ENCODE peak calls at places on chromosomes 3 and 15, in five cellular contexts. One of them, this sample, is unnamed.

GRCh38 chr3:119240101-119240581 is 537 bp downstream of the B4GALT4 start:
- DNase-seq in A549: peak
- DNase-seq in endothelial cell: peak
- DNase-seq in left lung: no peak
- DNase-seq in spleen: no peak
- DNase-seq in this sample: peak

GRCh38 chr15:29740692-29741311 is 81.5 kb downstream of the TJP1 start:
- DNase-seq in A549: peak
- DNase-seq in endothelial cell: no peak
- DNase-seq in left lung: no peak
- DNase-seq in spleen: no peak
- DNase-seq in this sample: no peak

GRCh38 chr3:67526246-67526645 is 128.2 kb downstream of the SUCLG2 start:
- DNase-seq in A549: no peak
- DNase-seq in endothelial cell: no peak
- DNase-seq in left lung: no peak
- DNase-seq in spleen: no peak
- DNase-seq in this sample: no peak

GRCh38 chr3:48459331-48459730 is 12.8 kb downstream of the ATRIP start:
- DNase-seq in A549: no peak
- DNase-seq in endothelial cell: no peak
- DNase-seq in left lung: no peak
- DNase-seq in spleen: peak
- DNase-seq in this sample: no peak

GRCh38 chr15:97672586-97672985 is 287.9 kb upstream of the ARRDC4 start:
- DNase-seq in A549: no peak
- DNase-seq in endothelial cell: no peak
- DNase-seq in left lung: no peak
- DNase-seq in spleen: no peak
- DNase-seq in this sample: no peak

GRCh38 chr3:120145498-120146285 is 51.4 kb upstream of the GSK3B start:
- DNase-seq in A549: peak
- DNase-seq in endothelial cell: no peak
- DNase-seq in left lung: no peak
- DNase-seq in spleen: no peak
- DNase-seq in this sample: peak

GRCh38 chr3:190694335-190695001 is 168.0 kb downstream of the GMNC start:
- DNase-seq in A549: no peak
- DNase-seq in endothelial cell: no peak
- DNase-seq in left lung: no peak
- DNase-seq in spleen: no peak
- DNase-seq in this sample: no peak

GRCh38 chr3:31157893-31158620 is 263.6 kb upstream of the GADL1 start:
- DNase-seq in A549: no peak
- DNase-seq in endothelial cell: no peak
- DNase-seq in left lung: no peak
- DNase-seq in spleen: no peak
- DNase-seq in this sample: no peak

GRCh38 chr3:177314897-177315296 is 117.6 kb upstream of the TBL1XR1 start:
- DNase-seq in A549: no peak
- DNase-seq in endothelial cell: no peak
- DNase-seq in left lung: no peak
- DNase-seq in spleen: no peak
- DNase-seq in this sample: peak

GRCh38 chr3:15198686-15199085 is 7.4 kb upstream of the CAPN7 start:
- DNase-seq in A549: no peak
- DNase-seq in endothelial cell: no peak
- DNase-seq in left lung: no peak
- DNase-seq in spleen: no peak
- DNase-seq in this sample: no peak

GRCh38 chr3:133930341-133930933 is 34.8 kb upstream of the RAB6B start:
- DNase-seq in A549: peak
- DNase-seq in endothelial cell: no peak
- DNase-seq in left lung: no peak
- DNase-seq in spleen: peak
- DNase-seq in this sample: peak

GRCh38 chr3:30347679-30348216 is 258.7 kb upstream of the TGFBR2 start:
- DNase-seq in A549: no peak
- DNase-seq in endothelial cell: no peak
- DNase-seq in left lung: no peak
- DNase-seq in spleen: no peak
- DNase-seq in this sample: peak

GRCh38 chr3:160245261-160245800 is 20.1 kb downstream of the C3orf80 start:
- DNase-seq in A549: no peak
- DNase-seq in endothelial cell: no peak
- DNase-seq in left lung: no peak
- DNase-seq in spleen: no peak
- DNase-seq in this sample: no peak

GRCh38 chr15:69999392-70000085 is 98.2 kb downstream of the TLE3 start:
- DNase-seq in A549: no peak
- DNase-seq in endothelial cell: no peak
- DNase-seq in left lung: no peak
- DNase-seq in spleen: peak
- DNase-seq in this sample: no peak

GRCh38 chr15:100559330-100559729 is 30.6 kb upstream of the CERS3 start:
- DNase-seq in A549: peak
- DNase-seq in endothelial cell: no peak
- DNase-seq in left lung: no peak
- DNase-seq in spleen: no peak
- DNase-seq in this sample: no peak

GRCh38 chr15:54353726-54354125 is 375.5 kb downstream of the UNC13C start:
- DNase-seq in A549: no peak
- DNase-seq in endothelial cell: no peak
- DNase-seq in left lung: no peak
- DNase-seq in spleen: no peak
- DNase-seq in this sample: no peak

GRCh38 chr15:33016405-33017024 is 178.0 kb downstream of the FMN1 start:
- DNase-seq in A549: no peak
- DNase-seq in endothelial cell: no peak
- DNase-seq in left lung: no peak
- DNase-seq in spleen: no peak
- DNase-seq in this sample: no peak

GRCh38 chr15:99682455-99682854 is 50.8 kb downstream of the LYSMD4 start:
- DNase-seq in A549: peak
- DNase-seq in endothelial cell: no peak
- DNase-seq in left lung: no peak
- DNase-seq in spleen: no peak
- DNase-seq in this sample: no peak

GRCh38 chr15:70566989-70567388 is 196.4 kb downstream of the UACA start:
- DNase-seq in A549: no peak
- DNase-seq in endothelial cell: no peak
- DNase-seq in left lung: no peak
- DNase-seq in spleen: no peak
- DNase-seq in this sample: no peak

GRCh38 chr15:58931985-58932384 is 1.5 kb downstream of the SLTM start:
- DNase-seq in A549: peak
- DNase-seq in endothelial cell: no peak
- DNase-seq in left lung: no peak
- DNase-seq in spleen: no peak
- DNase-seq in this sample: peak

GRCh38 chr3:42996633-42997075 is 17.5 kb downstream of the GASK1A start:
- DNase-seq in A549: no peak
- DNase-seq in endothelial cell: no peak
- DNase-seq in left lung: no peak
- DNase-seq in spleen: no peak
- DNase-seq in this sample: no peak

GRCh38 chr3:60758169-60758568 is 493.1 kb downstream of the FHIT start:
- DNase-seq in A549: no peak
- DNase-seq in endothelial cell: no peak
- DNase-seq in left lung: no peak
- DNase-seq in spleen: no peak
- DNase-seq in this sample: no peak

GRCh38 chr3:126351771-126352475 is 5.3 kb downstream of the KLF15 start:
- DNase-seq in A549: no peak
- DNase-seq in endothelial cell: no peak
- DNase-seq in left lung: peak
- DNase-seq in spleen: peak
- DNase-seq in this sample: no peak

GRCh38 chr3:66860771-66861170 is 137.3 kb upstream of the KBTBD8 start:
- DNase-seq in A549: no peak
- DNase-seq in endothelial cell: no peak
- DNase-seq in left lung: no peak
- DNase-seq in spleen: no peak
- DNase-seq in this sample: no peak

GRCh38 chr3:126952983-126953660 is 29.8 kb upstream of the PLXNA1 start:
- DNase-seq in A549: no peak
- DNase-seq in endothelial cell: no peak
- DNase-seq in left lung: peak
- DNase-seq in spleen: peak
- DNase-seq in this sample: no peak

GRCh38 chr15:64893481-64894394 is 18.0 kb upstream of the ANKDD1A start:
- DNase-seq in A549: peak
- DNase-seq in endothelial cell: peak
- DNase-seq in left lung: peak
- DNase-seq in spleen: peak
- DNase-seq in this sample: peak

GRCh38 chr3:12904951-12905315 is 63.6 kb upstream of the RPL32 start:
- DNase-seq in A549: no peak
- DNase-seq in endothelial cell: no peak
- DNase-seq in left lung: peak
- DNase-seq in spleen: peak
- DNase-seq in this sample: no peak

GRCh38 chr3:48034000-48034516 is 17.8 kb upstream of the MAP4 start:
- DNase-seq in A549: no peak
- DNase-seq in endothelial cell: no peak
- DNase-seq in left lung: no peak
- DNase-seq in spleen: no peak
- DNase-seq in this sample: peak

GRCh38 chr3:143571548-143571947 is 276.7 kb downstream of the SLC9A9 start:
- DNase-seq in A549: no peak
- DNase-seq in endothelial cell: no peak
- DNase-seq in left lung: no peak
- DNase-seq in spleen: no peak
- DNase-seq in this sample: no peak

GRCh38 chr3:151770941-151771340 is 37.2 kb downstream of the AADACL2 start:
- DNase-seq in A549: peak
- DNase-seq in endothelial cell: no peak
- DNase-seq in left lung: peak
- DNase-seq in spleen: no peak
- DNase-seq in this sample: no peak

GRCh38 chr15:43510230-43511011 is 7.0 kb upstream of the MAP1A start:
- DNase-seq in A549: peak
- DNase-seq in endothelial cell: peak
- DNase-seq in left lung: peak
- DNase-seq in spleen: peak
- DNase-seq in this sample: peak

GRCh38 chr15:47027322-47027946 is 689.9 kb upstream of the SEMA6D start:
- DNase-seq in A549: no peak
- DNase-seq in endothelial cell: no peak
- DNase-seq in left lung: no peak
- DNase-seq in spleen: no peak
- DNase-seq in this sample: no peak
- TF ChIP-seq CTCF in A549: no peak
- TF ChIP-seq CTCF in endothelial cell: no peak
- TF ChIP-seq CTCF in left lung: no peak
- TF ChIP-seq CTCF in spleen: no peak
- TF ChIP-seq CTCF in this sample: no peak

DNA sequence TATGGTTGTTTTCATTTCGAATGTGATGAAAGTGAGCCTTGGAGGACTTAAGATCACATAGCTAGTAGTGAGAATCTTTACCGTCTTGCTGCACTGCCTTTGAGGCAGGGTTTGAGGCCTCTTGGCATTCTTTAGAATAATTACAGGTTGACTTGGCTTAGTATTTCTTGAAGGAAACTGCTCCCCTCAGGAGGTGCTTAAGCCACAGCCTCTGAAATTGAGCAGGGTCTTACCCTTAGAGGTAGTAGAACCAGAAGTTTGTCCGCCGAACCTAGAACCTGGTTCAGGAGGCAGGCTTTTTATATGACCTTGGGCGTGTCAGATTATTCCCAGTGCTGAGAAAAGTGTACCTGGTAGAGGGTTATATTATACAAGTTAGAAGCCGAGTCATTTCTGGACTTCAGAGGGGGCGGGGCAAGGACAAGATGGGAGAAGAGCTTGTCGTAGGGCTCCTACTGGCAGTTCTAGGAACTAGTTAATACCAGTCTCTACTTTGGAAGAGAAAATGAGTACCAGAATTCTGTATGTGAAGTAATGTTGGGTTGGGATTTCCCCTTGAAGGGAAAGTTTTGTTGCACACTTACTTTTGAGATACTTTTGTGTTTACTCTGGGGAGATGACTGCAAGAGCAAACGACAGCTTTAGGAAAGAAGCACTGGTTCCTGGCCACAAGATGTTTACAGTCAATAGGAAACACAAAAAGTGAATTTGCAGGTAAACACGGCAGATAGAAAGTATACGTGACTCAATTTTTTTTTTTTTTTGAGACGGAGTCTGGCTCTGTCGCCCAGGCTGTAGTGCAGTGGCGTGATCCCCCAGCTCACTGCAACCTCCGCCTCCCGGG is 1.3 kb downstream of the TFG start:
- DNase-seq in A549: peak
- DNase-seq in endothelial cell: peak
- DNase-seq in left lung: no peak
- DNase-seq in spleen: no peak
- DNase-seq in this sample: peak
- TF ChIP-seq CTCF in A549: peak
- TF ChIP-seq CTCF in endothelial cell: no peak
- TF ChIP-seq CTCF in left lung: peak
- TF ChIP-seq CTCF in spleen: peak
- TF ChIP-seq CTCF in this sample: no peak

GRCh38 chr3:55951371-55951770 is 464.3 kb upstream of the WNT5A start:
- DNase-seq in A549: no peak
- DNase-seq in endothelial cell: no peak
- DNase-seq in left lung: no peak
- DNase-seq in spleen: no peak
- DNase-seq in this sample: no peak

GRCh38 chr3:55958605-55959004 is 471.5 kb upstream of the WNT5A start:
- DNase-seq in A549: no peak
- DNase-seq in endothelial cell: no peak
- DNase-seq in left lung: peak
- DNase-seq in spleen: no peak
- DNase-seq in this sample: no peak

GRCh38 chr3:55959681-55960080 is 472.6 kb upstream of the WNT5A start:
- DNase-seq in A549: no peak
- DNase-seq in endothelial cell: no peak
- DNase-seq in left lung: no peak
- DNase-seq in spleen: no peak
- DNase-seq in this sample: no peak

GRCh38 chr3:55955891-55956477 is 468.9 kb upstream of the WNT5A start:
- DNase-seq in A549: no peak
- DNase-seq in endothelial cell: no peak
- DNase-seq in left lung: no peak
- DNase-seq in spleen: no peak
- DNase-seq in this sample: no peak
- TF ChIP-seq CTCF in A549: no peak
- TF ChIP-seq CTCF in endothelial cell: no peak
- TF ChIP-seq CTCF in left lung: no peak
- TF ChIP-seq CTCF in spleen: no peak
- TF ChIP-seq CTCF in this sample: no peak

GRCh38 chr3:45486136-45486535 is 97.8 kb downstream of the LARS2 start:
- DNase-seq in A549: no peak
- DNase-seq in endothelial cell: no peak
- DNase-seq in left lung: no peak
- DNase-seq in spleen: no peak
- DNase-seq in this sample: no peak
- TF ChIP-seq CTCF in A549: no peak
- TF ChIP-seq CTCF in endothelial cell: no peak
- TF ChIP-seq CTCF in left lung: no peak
- TF ChIP-seq CTCF in spleen: no peak
- TF ChIP-seq CTCF in this sample: no peak

GRCh38 chr3:36992806-36993325 is at the start of gene EPM2AIP1:
- DNase-seq in A549: no peak
- DNase-seq in endothelial cell: peak
- DNase-seq in left lung: peak
- DNase-seq in spleen: peak
- DNase-seq in this sample: peak
- TF ChIP-seq CTCF in A549: no peak
- TF ChIP-seq CTCF in endothelial cell: peak
- TF ChIP-seq CTCF in left lung: peak
- TF ChIP-seq CTCF in spleen: peak
- TF ChIP-seq CTCF in this sample: peak